ENCODE peak calls at places on chromosomes 3 and 15, in eight cellular contexts. E is MM.1S, Y is kidney, K is Peyer's patch, N is K562, A is SJSA1, Z is IMR-90, C is BE2C. B is an unnamed sample.

GRCh38 chr3:130800829-130801228 is 54.2 kb upstream of the PIK3R4 start:
- DNase-seq in E (no peak), Y (no peak), K (no peak), N (no peak), A (no peak), Z (no peak), C (no peak), B (no peak)

GRCh38 chr3:180855364-180855763 is 57.1 kb upstream of the FXR1 start:
- DNase-seq in E (peak; percentile 65), Y (no peak), K (no peak), N (no peak), A (no peak), Z (no peak), C (no peak), B (no peak)

GRCh38 chr3:126743781-126744180 is 39.7 kb downstream of the CHCHD6 start:
- DNase-seq in E (no peak), Y (no peak), K (no peak), N (no peak), A (no peak), Z (no peak), C (no peak), B (no peak)

GRCh38 chr15:99604865-99605264 is 39.1 kb downstream of the MEF2A start:
- DNase-seq in E (no peak), Y (no peak), K (no peak), N (no peak), A (no peak), Z (no peak), C (no peak), B (no peak)

GRCh38 chr3:9079674-9080073 is 116.4 kb upstream of the RAD18 start:
- DNase-seq in E (no peak), Y (no peak), K (no peak), N (no peak), A (no peak), Z (no peak), C (no peak), B (no peak)

GRCh38 chr3:127848131-127849129 is 26.1 kb upstream of the MGLL start:
- DNase-seq in E (no peak), Y (no peak), K (no peak), N (no peak), A (no peak), Z (peak; percentile 18), C (no peak), B (no peak)

GRCh38 chr3:42667096-42667522 is 13.6 kb downstream of the ZBTB47 start:
- DNase-seq in E (no peak), Y (no peak), K (no peak), N (no peak), A (no peak), Z (no peak), C (no peak), B (no peak)

GRCh38 chr15:58267026-58267425 is 128.8 kb downstream of the AQP9 start:
- DNase-seq in E (no peak), Y (no peak), K (no peak), N (no peak), A (no peak), Z (no peak), C (no peak), B (no peak)

GRCh38 chr3:194271459-194272035 is 79.6 kb downstream of the CPN2 start:
- DNase-seq in E (no peak), Y (no peak), K (no peak), N (no peak), A (no peak), Z (no peak), C (no peak), B (no peak)

GRCh38 chr15:85750319-85750806 is 44.4 kb downstream of the KLHL25 start:
- DNase-seq in E (no peak), Y (peak; percentile 94), K (peak; percentile 54), N (no peak), A (no peak), Z (peak; percentile 8), C (no peak), B (no peak)

GRCh38 chr15:22884344-22884743 is 45.9 kb downstream of the NIPA2 start:
- DNase-seq in E (no peak), Y (no peak), K (no peak), N (no peak), A (no peak), Z (no peak), C (no peak), B (no peak)

GRCh38 chr3:155890671-155891190 is 20.3 kb downstream of the GMPS start:
- DNase-seq in E (no peak), Y (no peak), K (no peak), N (peak; percentile 90), A (no peak), Z (peak; percentile 53), C (no peak), B (no peak)

GRCh38 chr3:114086356-114086755 is 29.8 kb downstream of the QTRT2 start:
- DNase-seq in E (no peak), Y (no peak), K (no peak), N (no peak), A (no peak), Z (no peak), C (no peak), B (no peak)

GRCh38 chr3:6994081-6994668 is 133.3 kb downstream of the GRM7 start:
- DNase-seq in E (no peak), Y (no peak), K (no peak), N (peak; percentile 1), A (no peak), Z (no peak), C (no peak), B (no peak)

GRCh38 chr15:57382222-57382621 is 5.9 kb downstream of the CGNL1 start:
- DNase-seq in E (no peak), Y (no peak), K (no peak), N (no peak), A (no peak), Z (no peak), C (no peak), B (no peak)

GRCh38 chr15:88118035-88118434 is 138.5 kb downstream of the NTRK3 start:
- DNase-seq in E (no peak), Y (no peak), K (no peak), N (no peak), A (no peak), Z (no peak), C (no peak), B (no peak)

GRCh38 chr3:100226712-100227429 is 33.9 kb upstream of the TBC1D23 start:
- DNase-seq in E (no peak), Y (no peak), K (no peak), N (peak; percentile 72), A (no peak), Z (peak; percentile 68), C (no peak), B (no peak)

GRCh38 chr3:190586631-190587000 is 72.7 kb downstream of the IL1RAP start:
- DNase-seq in E (no peak), Y (no peak), K (no peak), N (no peak), A (peak; percentile 50), Z (peak; percentile 62), C (no peak), B (peak; percentile 3)

GRCh38 chr3:150101016-150101415 is 130.3 kb upstream of the PFN2 start:
- DNase-seq in E (no peak), Y (no peak), K (no peak), N (no peak), A (no peak), Z (no peak), C (no peak), B (no peak)

GRCh38 chr15:100082761-100083402 is 258.9 kb downstream of the ADAMTS17 start:
- DNase-seq in E (no peak), Y (no peak), K (no peak), N (no peak), A (no peak), Z (no peak), C (no peak), B (no peak)

DNA sequence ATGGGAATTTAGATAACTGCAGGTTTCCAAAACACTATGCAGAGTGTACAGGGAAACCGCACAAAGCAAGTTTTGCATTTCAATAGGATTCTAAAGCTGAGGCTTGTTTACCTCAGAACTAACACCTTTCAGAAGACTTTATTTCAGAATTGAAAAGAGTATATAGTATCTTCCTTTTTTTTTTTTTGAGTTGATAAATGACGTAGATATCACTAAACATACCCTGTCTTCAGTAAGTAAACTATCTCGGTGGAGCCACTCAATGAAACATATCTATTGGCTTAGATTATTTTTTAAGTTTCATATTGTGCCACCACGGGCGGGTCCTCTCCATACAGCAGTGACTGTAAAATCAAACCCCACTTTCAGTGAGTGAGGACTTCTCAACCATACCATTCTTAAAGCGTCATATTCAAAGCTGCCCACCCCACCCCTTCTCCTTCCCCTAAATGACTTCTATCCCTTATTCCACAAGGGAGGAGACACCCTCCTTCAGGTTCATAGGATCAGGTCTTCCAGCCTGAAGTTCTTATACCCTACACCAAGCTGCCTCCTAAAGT is 2.0 kb upstream of the TBL1XR1 start:
- DNase-seq in E (peak; percentile 60), Y (no peak), K (no peak), N (no peak), A (no peak), Z (no peak), C (no peak), B (no peak)
- H3K4me1 ChIP-seq in E (peaks cover 32% of the 10 kb centered on the region), Y (peaks cover 16% of the 10 kb centered on the region), K (no peaks in the 10 kb centered on the region), N (peaks cover 4% of the 10 kb centered on the region), A (peaks cover 38% of the 10 kb centered on the region), Z (peaks cover 7% of the 10 kb centered on the region), C (peaks cover 8% of the 10 kb centered on the region), B (peaks cover 53% of the 10 kb centered on the region)

DNA sequence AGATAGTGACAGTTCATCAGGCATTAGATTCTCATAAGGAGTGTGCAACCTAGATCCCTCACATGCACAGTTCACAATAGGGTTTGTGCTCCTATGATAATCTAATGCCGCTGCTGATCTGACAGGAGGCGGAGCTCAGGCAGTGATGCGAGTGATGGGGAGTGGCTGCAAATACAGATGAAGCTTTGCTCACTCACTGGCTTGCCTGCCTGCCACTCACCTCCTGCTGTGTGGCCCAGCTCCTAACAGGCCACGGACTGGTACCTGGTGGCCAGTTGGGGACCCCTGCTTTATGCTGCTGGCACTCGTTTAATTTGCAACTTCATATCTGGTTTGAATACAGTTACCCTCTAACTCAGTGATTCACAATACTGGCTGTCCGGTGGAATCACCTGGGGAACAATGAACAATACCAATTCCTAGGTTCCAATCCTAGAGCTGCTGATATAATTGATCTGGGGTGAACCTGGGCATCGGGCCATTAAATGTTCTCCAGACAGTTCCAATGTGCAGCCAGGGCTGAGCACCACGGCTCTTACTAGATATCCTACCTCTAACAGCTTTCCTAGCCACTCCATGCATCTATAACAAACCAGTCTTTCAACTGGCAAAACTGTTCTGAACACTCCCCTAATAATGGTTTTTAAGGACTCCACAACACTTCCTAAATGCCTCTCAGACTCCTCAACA is 131.4 kb downstream of the ATP1B3 start:
- DNase-seq in E (no peak), Y (no peak), K (no peak), N (peak; percentile 62), A (no peak), Z (no peak), C (peak; percentile 77), B (no peak)
- H3K36me3 ChIP-seq in E (no peaks in the 10 kb centered on the region), Y (no peaks in the 10 kb centered on the region), K (no peaks in the 10 kb centered on the region), N (peaks cover 37% of the 10 kb centered on the region), A (no peaks in the 10 kb centered on the region), Z (peaks cover 1% of the 10 kb centered on the region), C (no peaks in the 10 kb centered on the region), B (no peaks in the 10 kb centered on the region)

GRCh38 chr3:13019706-13020105 is 53.5 kb downstream of the IQSEC1 start:
- DNase-seq in E (no peak), Y (peak; percentile 59), K (peak; percentile 45), N (no peak), A (no peak), Z (no peak), C (no peak), B (no peak)
- H3K4me1 ChIP-seq in E (peaks cover 31% of the 10 kb centered on the region), Y (no peaks in the 10 kb centered on the region), K (peaks cover 27% of the 10 kb centered on the region), N (peaks cover 71% of the 10 kb centered on the region), A (no peaks in the 10 kb centered on the region), Z (peaks cover 32% of the 10 kb centered on the region), C (peaks cover 50% of the 10 kb centered on the region), B (peaks cover 21% of the 10 kb centered on the region)

GRCh38 chr15:52328680-52329079 is 33.1 kb upstream of the MYO5C start:
- DNase-seq in E (no peak), Y (no peak), K (no peak), N (no peak), A (no peak), Z (no peak), C (no peak), B (no peak)
- H3K36me3 ChIP-seq in E (no peaks in the 10 kb centered on the region), Y (no peaks in the 10 kb centered on the region), K (peaks cover 11% of the 10 kb centered on the region), N (no peaks in the 10 kb centered on the region), A (peaks cover 6% of the 10 kb centered on the region), Z (peaks cover 4% of the 10 kb centered on the region), C (no peaks in the 10 kb centered on the region), B (peaks cover 16% of the 10 kb centered on the region)

B was measured in CD4-positive, alpha-beta memory T cell.